ENCODE peak calls at places on chromosomes 13 and 19, in eight cellular contexts. W is naive thymus-derived CD8-positive, alpha-beta T cell; L is hepatocyte; U is activated naive CD8-positive, alpha-beta T cell treated with anti-CD3 and anti-CD28 coated beads for 36 hours; Q is fibroblast of the aortic adventitia; O is activated CD8-positive, alpha-beta memory T cell treated with anti-CD3 and anti-CD28 coated beads for 48 hours; G is H54; C is NCI-H2029 treated with DMSO at 0.1 percent for 48 hours. Y is an unnamed sample.

GRCh38 chr13:21014139-21014665 is 47.2 kb downstream of the LATS2 start:
- DNase-seq in O (no peak), U (no peak), G (no peak), C (no peak), Q (no peak), W (no peak), L (peak; percentile 37), Y (no peak)

GRCh38 chr19:613732-614567 is 19.4 kb downstream of the POLRMT start:
- DNase-seq in L (no peak), C (no peak), G (no peak), O (no peak), Q (no peak), U (no peak), W (no peak), Y (no peak)

GRCh38 chr19:23914402-23915286 is at the start of gene ZNF726:
- DNase-seq in U (peak; percentile 85), O (peak; percentile 42), W (peak; percentile 76), G (peak; percentile 32), Q (peak; percentile 91), L (no peak), C (peak; percentile 91), Y (peak; percentile 96)

GRCh38 chr13:112714366-112714765 is 24.5 kb downstream of the ATP11A start:
- DNase-seq in U (no peak), L (no peak), O (no peak), G (no peak), W (no peak), C (no peak), Q (no peak), Y (no peak)

GRCh38 chr13:30453727-30454126 is 12.0 kb downstream of the HMGB1 start:
- DNase-seq in W (no peak), L (no peak), O (no peak), U (no peak), Q (no peak), C (no peak), G (no peak), Y (no peak)

GRCh38 chr19:48623556-48624066 is 4.3 kb downstream of the SPHK2 start:
- DNase-seq in Q (no peak), C (no peak), L (peak; percentile 10), U (no peak), W (no peak), G (no peak), O (no peak), Y (no peak)

GRCh38 chr19:6765738-6766356 is 1.4 kb downstream of the SH2D3A start:
- DNase-seq in L (peak; percentile 94), W (no peak), C (peak; percentile 55), U (no peak), O (no peak), G (no peak), Q (no peak), Y (peak; percentile 92)

GRCh38 chr19:3977242-3978143 is 6.6 kb upstream of the DAPK3 start:
- DNase-seq in G (no peak), W (no peak), O (no peak), U (no peak), L (peak; percentile 9), Q (no peak), C (no peak), Y (no peak)

GRCh38 chr19:36169084-36169760 is 17.0 kb upstream of the COX7A1 start:
- DNase-seq in L (peak; percentile 46), W (no peak), G (no peak), O (no peak), C (peak; percentile 98), Q (no peak), U (no peak), Y (no peak)

GRCh38 chr19:40279761-40280607 is 5.2 kb downstream of the AKT2 start:
- DNase-seq in W (peak; percentile 24), O (no peak), U (no peak), L (peak; percentile 4), Q (no peak), G (no peak), C (no peak), Y (no peak)

GRCh38 chr13:94382520-94382919 is 97.0 kb downstream of the DCT start:
- DNase-seq in L (no peak), W (no peak), U (no peak), O (no peak), G (no peak), Q (no peak), C (no peak), Y (no peak)

GRCh38 chr19:14127176-14127575 is 9.2 kb downstream of the ASF1B start:
- DNase-seq in U (no peak), C (no peak), Q (no peak), O (no peak), L (no peak), W (no peak), G (no peak), Y (no peak)

Y was measured in RWPE1.